ENCODE peak calls at places on chromosome 19, in ten cellular contexts. One of them, this sample, is unnamed.

GRCh38 chr19:48290341-48290922 is 20.6 kb downstream of the ZNF114 start:
- DNase-seq in mucosa of descending colon: no peak
- DNase-seq in astrocyte of the spinal cord: peak
- DNase-seq in HS-5: no peak
- DNase-seq in right cardiac atrium: peak
- DNase-seq in hepatic stellate cell: peak
- DNase-seq in stimulated activated naive CD4-positive, alpha-beta T cell treated with Interleukin-2 at 50 U/mL for 16 hours: no peak
- DNase-seq in AG10803: peak
- DNase-seq in T-cell: no peak
- DNase-seq in CD8-positive, alpha-beta T cell: no peak
- DNase-seq in this sample: no peak

GRCh38 chr19:14147797-14148605 is 11.6 kb upstream of the ASF1B start:
- DNase-seq in hepatic stellate cell: peak
- DNase-seq in AG10803: peak
- DNase-seq in CD8-positive, alpha-beta T cell: peak
- DNase-seq in astrocyte of the spinal cord: peak
- DNase-seq in T-cell: peak
- DNase-seq in mucosa of descending colon: peak
- DNase-seq in HS-5: no peak
- DNase-seq in right cardiac atrium: peak
- DNase-seq in stimulated activated naive CD4-positive, alpha-beta T cell treated with Interleukin-2 at 50 U/mL for 16 hours: peak
- DNase-seq in this sample: no peak

GRCh38 chr19:11164879-11165406 is 9.4 kb upstream of the SPC24 start:
- DNase-seq in stimulated activated naive CD4-positive, alpha-beta T cell treated with Interleukin-2 at 50 U/mL for 16 hours: no peak
- DNase-seq in CD8-positive, alpha-beta T cell: no peak
- DNase-seq in mucosa of descending colon: peak
- DNase-seq in HS-5: no peak
- DNase-seq in hepatic stellate cell: no peak
- DNase-seq in T-cell: no peak
- DNase-seq in right cardiac atrium: peak
- DNase-seq in AG10803: peak
- DNase-seq in astrocyte of the spinal cord: peak
- DNase-seq in this sample: no peak

GRCh38 chr19:18414504-18415176 is 4.6 kb upstream of the SSBP4 start:
- DNase-seq in stimulated activated naive CD4-positive, alpha-beta T cell treated with Interleukin-2 at 50 U/mL for 16 hours: no peak
- DNase-seq in astrocyte of the spinal cord: no peak
- DNase-seq in CD8-positive, alpha-beta T cell: no peak
- DNase-seq in hepatic stellate cell: peak
- DNase-seq in AG10803: no peak
- DNase-seq in T-cell: no peak
- DNase-seq in right cardiac atrium: peak
- DNase-seq in mucosa of descending colon: peak
- DNase-seq in HS-5: no peak
- DNase-seq in this sample: no peak

GRCh38 chr19:19159534-19159933 is 10.5 kb downstream of the MEF2B start:
- DNase-seq in mucosa of descending colon: no peak
- DNase-seq in right cardiac atrium: no peak
- DNase-seq in T-cell: no peak
- DNase-seq in CD8-positive, alpha-beta T cell: no peak
- DNase-seq in astrocyte of the spinal cord: no peak
- DNase-seq in AG10803: no peak
- DNase-seq in stimulated activated naive CD4-positive, alpha-beta T cell treated with Interleukin-2 at 50 U/mL for 16 hours: no peak
- DNase-seq in hepatic stellate cell: no peak
- DNase-seq in HS-5: no peak
- DNase-seq in this sample: no peak

GRCh38 chr19:17109962-17110598 is 34.5 kb downstream of the MYO9B start:
- DNase-seq in AG10803: no peak
- DNase-seq in CD8-positive, alpha-beta T cell: peak
- DNase-seq in HS-5: no peak
- DNase-seq in T-cell: no peak
- DNase-seq in right cardiac atrium: peak
- DNase-seq in hepatic stellate cell: no peak
- DNase-seq in stimulated activated naive CD4-positive, alpha-beta T cell treated with Interleukin-2 at 50 U/mL for 16 hours: no peak
- DNase-seq in astrocyte of the spinal cord: no peak
- DNase-seq in mucosa of descending colon: peak
- DNase-seq in this sample: peak

GRCh38 chr19:10747271-10747670 is 29.4 kb downstream of the DNM2 start:
- DNase-seq in AG10803: no peak
- DNase-seq in right cardiac atrium: peak
- DNase-seq in T-cell: no peak
- DNase-seq in astrocyte of the spinal cord: no peak
- DNase-seq in CD8-positive, alpha-beta T cell: no peak
- DNase-seq in mucosa of descending colon: peak
- DNase-seq in stimulated activated naive CD4-positive, alpha-beta T cell treated with Interleukin-2 at 50 U/mL for 16 hours: no peak
- DNase-seq in hepatic stellate cell: no peak
- DNase-seq in HS-5: no peak
- DNase-seq in this sample: no peak

GRCh38 chr19:37997911-37998344 is 90.9 kb downstream of the SIPA1L3 start:
- DNase-seq in AG10803: peak
- DNase-seq in right cardiac atrium: no peak
- DNase-seq in hepatic stellate cell: peak
- DNase-seq in HS-5: peak
- DNase-seq in CD8-positive, alpha-beta T cell: no peak
- DNase-seq in T-cell: no peak
- DNase-seq in mucosa of descending colon: no peak
- DNase-seq in stimulated activated naive CD4-positive, alpha-beta T cell treated with Interleukin-2 at 50 U/mL for 16 hours: no peak
- DNase-seq in astrocyte of the spinal cord: peak
- DNase-seq in this sample: no peak

GRCh38 chr19:32345261-32346207 is at the start of gene ZNF507:
- DNase-seq in right cardiac atrium: peak
- DNase-seq in stimulated activated naive CD4-positive, alpha-beta T cell treated with Interleukin-2 at 50 U/mL for 16 hours: peak
- DNase-seq in astrocyte of the spinal cord: peak
- DNase-seq in HS-5: peak
- DNase-seq in AG10803: peak
- DNase-seq in mucosa of descending colon: peak
- DNase-seq in T-cell: peak
- DNase-seq in CD8-positive, alpha-beta T cell: peak
- DNase-seq in hepatic stellate cell: peak
- DNase-seq in this sample: no peak

GRCh38 chr19:58519087-58519354 is 589 bp downstream of the ZBTB45 start:
- DNase-seq in CD8-positive, alpha-beta T cell: peak
- DNase-seq in T-cell: peak
- DNase-seq in right cardiac atrium: peak
- DNase-seq in stimulated activated naive CD4-positive, alpha-beta T cell treated with Interleukin-2 at 50 U/mL for 16 hours: peak
- DNase-seq in mucosa of descending colon: peak
- DNase-seq in hepatic stellate cell: peak
- DNase-seq in astrocyte of the spinal cord: peak
- DNase-seq in HS-5: no peak
- DNase-seq in AG10803: peak
- DNase-seq in this sample: no peak

GRCh38 chr19:41795031-41795461 is 1.3 kb upstream of the CEACAM3 start:
- DNase-seq in AG10803: peak
- DNase-seq in hepatic stellate cell: no peak
- DNase-seq in astrocyte of the spinal cord: peak
- DNase-seq in mucosa of descending colon: no peak
- DNase-seq in T-cell: peak
- DNase-seq in right cardiac atrium: no peak
- DNase-seq in CD8-positive, alpha-beta T cell: peak
- DNase-seq in HS-5: no peak
- DNase-seq in stimulated activated naive CD4-positive, alpha-beta T cell treated with Interleukin-2 at 50 U/mL for 16 hours: peak
- DNase-seq in this sample: no peak

GRCh38 chr19:6806488-6806887 is 34.0 kb downstream of the VAV1 start:
- DNase-seq in right cardiac atrium: no peak
- DNase-seq in CD8-positive, alpha-beta T cell: no peak
- DNase-seq in astrocyte of the spinal cord: no peak
- DNase-seq in hepatic stellate cell: no peak
- DNase-seq in T-cell: no peak
- DNase-seq in AG10803: no peak
- DNase-seq in stimulated activated naive CD4-positive, alpha-beta T cell treated with Interleukin-2 at 50 U/mL for 16 hours: no peak
- DNase-seq in HS-5: no peak
- DNase-seq in mucosa of descending colon: no peak
- DNase-seq in this sample: no peak

GRCh38 chr19:31272707-31273106 is 76.5 kb downstream of the TSHZ3 start:
- DNase-seq in hepatic stellate cell: no peak
- DNase-seq in astrocyte of the spinal cord: no peak
- DNase-seq in CD8-positive, alpha-beta T cell: no peak
- DNase-seq in stimulated activated naive CD4-positive, alpha-beta T cell treated with Interleukin-2 at 50 U/mL for 16 hours: no peak
- DNase-seq in T-cell: no peak
- DNase-seq in AG10803: no peak
- DNase-seq in HS-5: no peak
- DNase-seq in right cardiac atrium: peak
- DNase-seq in mucosa of descending colon: peak
- DNase-seq in this sample: no peak

GRCh38 chr19:55210120-55210493 is 806 bp upstream of the PTPRH start:
- DNase-seq in HS-5: peak
- DNase-seq in mucosa of descending colon: no peak
- DNase-seq in CD8-positive, alpha-beta T cell: no peak
- DNase-seq in stimulated activated naive CD4-positive, alpha-beta T cell treated with Interleukin-2 at 50 U/mL for 16 hours: no peak
- DNase-seq in astrocyte of the spinal cord: peak
- DNase-seq in AG10803: peak
- DNase-seq in T-cell: no peak
- DNase-seq in right cardiac atrium: no peak
- DNase-seq in hepatic stellate cell: peak
- DNase-seq in this sample: no peak

GRCh38 chr19:23075031-23075733 is 41.6 kb upstream of the ZNF730 start:
- DNase-seq in mucosa of descending colon: peak
- DNase-seq in stimulated activated naive CD4-positive, alpha-beta T cell treated with Interleukin-2 at 50 U/mL for 16 hours: no peak
- DNase-seq in right cardiac atrium: peak
- DNase-seq in hepatic stellate cell: no peak
- DNase-seq in CD8-positive, alpha-beta T cell: no peak
- DNase-seq in AG10803: peak
- DNase-seq in astrocyte of the spinal cord: peak
- DNase-seq in HS-5: peak
- DNase-seq in T-cell: no peak
- DNase-seq in this sample: no peak

GRCh38 chr19:6862673-6863078 is 24.7 kb upstream of the ADGRE1 start:
- DNase-seq in HS-5: peak
- DNase-seq in AG10803: peak
- DNase-seq in astrocyte of the spinal cord: peak
- DNase-seq in hepatic stellate cell: peak
- DNase-seq in stimulated activated naive CD4-positive, alpha-beta T cell treated with Interleukin-2 at 50 U/mL for 16 hours: peak
- DNase-seq in right cardiac atrium: peak
- DNase-seq in CD8-positive, alpha-beta T cell: peak
- DNase-seq in T-cell: peak
- DNase-seq in mucosa of descending colon: peak
- DNase-seq in this sample: peak

GRCh38 chr19:55624109-55625003 is at the start of gene ZNF784:
- DNase-seq in astrocyte of the spinal cord: peak
- DNase-seq in mucosa of descending colon: peak
- DNase-seq in CD8-positive, alpha-beta T cell: peak
- DNase-seq in right cardiac atrium: peak
- DNase-seq in AG10803: peak
- DNase-seq in HS-5: no peak
- DNase-seq in stimulated activated naive CD4-positive, alpha-beta T cell treated with Interleukin-2 at 50 U/mL for 16 hours: peak
- DNase-seq in hepatic stellate cell: peak
- DNase-seq in T-cell: peak
- DNase-seq in this sample: peak

GRCh38 chr19:10646781-10647180 is 7.4 kb upstream of the ILF3 start:
- DNase-seq in hepatic stellate cell: no peak
- DNase-seq in astrocyte of the spinal cord: no peak
- DNase-seq in mucosa of descending colon: no peak
- DNase-seq in T-cell: no peak
- DNase-seq in AG10803: no peak
- DNase-seq in CD8-positive, alpha-beta T cell: no peak
- DNase-seq in HS-5: no peak
- DNase-seq in stimulated activated naive CD4-positive, alpha-beta T cell treated with Interleukin-2 at 50 U/mL for 16 hours: no peak
- DNase-seq in right cardiac atrium: no peak
- DNase-seq in this sample: no peak

GRCh38 chr19:45667620-45668341 is at the start of gene GIPR:
- DNase-seq in right cardiac atrium: peak
- DNase-seq in T-cell: peak
- DNase-seq in mucosa of descending colon: peak
- DNase-seq in CD8-positive, alpha-beta T cell: peak
- DNase-seq in HS-5: no peak
- DNase-seq in AG10803: peak
- DNase-seq in stimulated activated naive CD4-positive, alpha-beta T cell treated with Interleukin-2 at 50 U/mL for 16 hours: peak
- DNase-seq in hepatic stellate cell: peak
- DNase-seq in astrocyte of the spinal cord: no peak
- DNase-seq in this sample: no peak

GRCh38 chr19:54415208-54415900 is at the start of gene TTYH1:
- DNase-seq in right cardiac atrium: no peak
- DNase-seq in mucosa of descending colon: no peak
- DNase-seq in stimulated activated naive CD4-positive, alpha-beta T cell treated with Interleukin-2 at 50 U/mL for 16 hours: peak
- DNase-seq in AG10803: no peak
- DNase-seq in hepatic stellate cell: peak
- DNase-seq in astrocyte of the spinal cord: no peak
- DNase-seq in HS-5: no peak
- DNase-seq in T-cell: no peak
- DNase-seq in CD8-positive, alpha-beta T cell: no peak
- DNase-seq in this sample: no peak

GRCh38 chr19:40191836-40192646 is 815 bp downstream of the MAP3K10 start:
- DNase-seq in astrocyte of the spinal cord: peak
- DNase-seq in CD8-positive, alpha-beta T cell: no peak
- DNase-seq in AG10803: peak
- DNase-seq in right cardiac atrium: peak
- DNase-seq in HS-5: no peak
- DNase-seq in T-cell: no peak
- DNase-seq in hepatic stellate cell: peak
- DNase-seq in mucosa of descending colon: peak
- DNase-seq in stimulated activated naive CD4-positive, alpha-beta T cell treated with Interleukin-2 at 50 U/mL for 16 hours: no peak
- DNase-seq in this sample: no peak

GRCh38 chr19:8259142-8259921 is 48.8 kb downstream of the CD320 start:
- DNase-seq in T-cell: no peak
- DNase-seq in stimulated activated naive CD4-positive, alpha-beta T cell treated with Interleukin-2 at 50 U/mL for 16 hours: no peak
- DNase-seq in hepatic stellate cell: no peak
- DNase-seq in AG10803: no peak
- DNase-seq in CD8-positive, alpha-beta T cell: no peak
- DNase-seq in mucosa of descending colon: no peak
- DNase-seq in astrocyte of the spinal cord: no peak
- DNase-seq in right cardiac atrium: peak
- DNase-seq in HS-5: no peak
- DNase-seq in this sample: no peak

GRCh38 chr19:37975596-37976515 is 68.8 kb downstream of the SIPA1L3 start:
- DNase-seq in T-cell: no peak
- DNase-seq in HS-5: no peak
- DNase-seq in stimulated activated naive CD4-positive, alpha-beta T cell treated with Interleukin-2 at 50 U/mL for 16 hours: no peak
- DNase-seq in hepatic stellate cell: no peak
- DNase-seq in CD8-positive, alpha-beta T cell: no peak
- DNase-seq in AG10803: no peak
- DNase-seq in right cardiac atrium: no peak
- DNase-seq in mucosa of descending colon: no peak
- DNase-seq in astrocyte of the spinal cord: no peak
- DNase-seq in this sample: no peak

GRCh38 chr19:42111811-42112210 is 20.4 kb downstream of the POU2F2 start:
- DNase-seq in right cardiac atrium: no peak
- DNase-seq in stimulated activated naive CD4-positive, alpha-beta T cell treated with Interleukin-2 at 50 U/mL for 16 hours: no peak
- DNase-seq in hepatic stellate cell: no peak
- DNase-seq in astrocyte of the spinal cord: peak
- DNase-seq in CD8-positive, alpha-beta T cell: no peak
- DNase-seq in HS-5: peak
- DNase-seq in T-cell: no peak
- DNase-seq in mucosa of descending colon: no peak
- DNase-seq in AG10803: peak
- DNase-seq in this sample: no peak

GRCh38 chr19:58544591-58545285 is 874 bp downstream of the TRIM28 start:
- DNase-seq in astrocyte of the spinal cord: peak
- DNase-seq in right cardiac atrium: no peak
- DNase-seq in CD8-positive, alpha-beta T cell: no peak
- DNase-seq in hepatic stellate cell: peak
- DNase-seq in mucosa of descending colon: peak
- DNase-seq in HS-5: no peak
- DNase-seq in AG10803: peak
- DNase-seq in stimulated activated naive CD4-positive, alpha-beta T cell treated with Interleukin-2 at 50 U/mL for 16 hours: no peak
- DNase-seq in T-cell: no peak
- DNase-seq in this sample: no peak

GRCh38 chr19:37817180-37817911 is 38.0 kb upstream of the ZNF573 start:
- DNase-seq in CD8-positive, alpha-beta T cell: peak
- DNase-seq in hepatic stellate cell: peak
- DNase-seq in right cardiac atrium: peak
- DNase-seq in AG10803: peak
- DNase-seq in astrocyte of the spinal cord: peak
- DNase-seq in HS-5: no peak
- DNase-seq in T-cell: peak
- DNase-seq in stimulated activated naive CD4-positive, alpha-beta T cell treated with Interleukin-2 at 50 U/mL for 16 hours: no peak
- DNase-seq in mucosa of descending colon: peak
- DNase-seq in this sample: no peak

GRCh38 chr19:8221161-8221560 is 12.0 kb downstream of the CERS4 start:
- DNase-seq in right cardiac atrium: no peak
- DNase-seq in T-cell: no peak
- DNase-seq in CD8-positive, alpha-beta T cell: no peak
- DNase-seq in HS-5: no peak
- DNase-seq in hepatic stellate cell: no peak
- DNase-seq in mucosa of descending colon: no peak
- DNase-seq in stimulated activated naive CD4-positive, alpha-beta T cell treated with Interleukin-2 at 50 U/mL for 16 hours: no peak
- DNase-seq in AG10803: no peak
- DNase-seq in astrocyte of the spinal cord: no peak
- DNase-seq in this sample: no peak

GRCh38 chr19:47658431-47659383 is 49.8 kb downstream of the BICRA start:
- DNase-seq in T-cell: no peak
- DNase-seq in right cardiac atrium: peak
- DNase-seq in mucosa of descending colon: no peak
- DNase-seq in HS-5: no peak
- DNase-seq in AG10803: no peak
- DNase-seq in stimulated activated naive CD4-positive, alpha-beta T cell treated with Interleukin-2 at 50 U/mL for 16 hours: no peak
- DNase-seq in hepatic stellate cell: no peak
- DNase-seq in CD8-positive, alpha-beta T cell: no peak
- DNase-seq in astrocyte of the spinal cord: peak
- DNase-seq in this sample: no peak